ENCODE peak calls at places on chromosome 2, in nine cellular contexts. M, S, Q, K, Y, B, T, D and V are unnamed samples. For H3K36me3, the result is how much of the 10 kb centered on the place peaks cover.

GRCh38 chr2:201797175-201797840 is 9.0 kb upstream of the CDK15 start:
- DNase-seq in S (no peak), Q (no peak), M (peak), B (no peak), K (no peak), D (no peak), Y (no peak), T (no peak), V (no peak)

GRCh38 chr2:220147590-220147989 is 520.2 kb downstream of the SLC4A3 start:
- DNase-seq in K (no peak), Q (no peak), S (no peak), Y (no peak), T (no peak), D (no peak), M (no peak), B (no peak), V (no peak)

GRCh38 chr2:107511970-107512789 is 314.5 kb upstream of the RGPD4 start:
- DNase-seq in Y (no peak), K (no peak), M (no peak), S (no peak), Q (no peak), D (no peak), T (no peak), B (peak), V (no peak)

GRCh38 chr2:61807036-61807757 is 46.7 kb downstream of the FAM161A start:
- DNase-seq in S (no peak), K (no peak), Q (no peak), T (no peak), D (no peak), M (no peak), Y (no peak), B (no peak), V (no peak)

GRCh38 chr2:224350703-224351102 is 51.2 kb downstream of the FAM124B start:
- DNase-seq in B (no peak), Q (no peak), M (no peak), K (peak), Y (no peak), S (no peak), D (no peak), T (no peak), V (no peak)

GRCh38 chr2:80869858-80870438 is 565.4 kb upstream of the LRRTM1 start:
- DNase-seq in M (no peak), K (no peak), T (no peak), S (no peak), D (no peak), B (no peak), Y (no peak), Q (no peak), V (no peak)

GRCh38 chr2:234954551-234954992 is 2.8 kb downstream of the SH3BP4 start:
- DNase-seq in B (peak), K (no peak), M (no peak), D (no peak), Q (no peak), T (peak), Y (no peak), S (no peak), V (peak)

GRCh38 chr2:23761638-23762037 is 165.3 kb downstream of the ATAD2B start:
- DNase-seq in K (no peak), D (no peak), S (no peak), Q (no peak), Y (no peak), T (no peak), B (no peak), M (no peak), V (no peak)

GRCh38 chr2:118672571-118673158 is 174.8 kb downstream of the EN1 start:
- DNase-seq in S (no peak), Q (no peak), Y (no peak), T (no peak), M (peak), K (peak), B (no peak), D (no peak), V (no peak)

GRCh38 chr2:51693640-51694039 is 661.7 kb upstream of the NRXN1 start:
- DNase-seq in K (no peak), B (no peak), Y (no peak), T (no peak), M (no peak), S (no peak), Q (no peak), D (no peak), V (no peak)

GRCh38 chr2:224031358-224031970 is 7.6 kb downstream of the SERPINE2 start:
- DNase-seq in M (no peak), Y (no peak), T (peak), K (no peak), D (no peak), Q (no peak), B (no peak), S (no peak), V (no peak)

GRCh38 chr2:31241625-31242270 is 7.8 kb downstream of the EHD3 start:
- DNase-seq in Y (no peak), M (no peak), Q (no peak), B (no peak), K (no peak), D (no peak), T (peak), S (no peak), V (no peak)

GRCh38 chr2:105977807-105978206 is 216.3 kb downstream of the UXS1 start:
- DNase-seq in Q (no peak), S (no peak), B (no peak), M (no peak), T (no peak), Y (no peak), D (no peak), K (no peak), V (no peak)

GRCh38 chr2:22020101-22020742 is 896.5 kb downstream of the TDRD15 start:
- DNase-seq in K (no peak), S (no peak), Y (no peak), T (peak), M (no peak), D (no peak), B (no peak), Q (no peak), V (no peak)

GRCh38 chr2:50720695-50721314 is 311.1 kb downstream of the NRXN1 start:
- DNase-seq in T (peak), B (no peak), Q (no peak), M (no peak), D (no peak), S (no peak), Y (no peak), K (no peak), V (no peak)

GRCh38 chr2:20400787-20401494 is 45.9 kb upstream of the RHOB start:
- DNase-seq in M (peak), B (no peak), S (peak), T (no peak), Q (no peak), K (no peak), Y (no peak), D (no peak), V (no peak)

GRCh38 chr2:56224316-56224715 is 40.5 kb downstream of the CCDC85A start:
- DNase-seq in B (no peak), T (no peak), Y (no peak), M (no peak), Q (no peak), K (no peak), D (no peak), S (no peak), V (no peak)

GRCh38 chr2:233814436-233814835 is 36.3 kb downstream of the MROH2A start:
- DNase-seq in M (no peak), D (no peak), B (no peak), Q (no peak), Y (no peak), S (peak), T (peak), K (no peak), V (no peak)

GRCh38 chr2:191869178-191869577 is 22.3 kb upstream of the CAVIN2 start:
- DNase-seq in T (peak), M (no peak), Y (no peak), K (no peak), S (no peak), B (no peak), D (peak), Q (no peak), V (no peak)
- TF ChIP-seq CTCF in T (peak), M (no peak), Y (no peak), K (no peak), S (no peak), B (peak), D (peak), Q (no peak), V (peak)

DNA sequence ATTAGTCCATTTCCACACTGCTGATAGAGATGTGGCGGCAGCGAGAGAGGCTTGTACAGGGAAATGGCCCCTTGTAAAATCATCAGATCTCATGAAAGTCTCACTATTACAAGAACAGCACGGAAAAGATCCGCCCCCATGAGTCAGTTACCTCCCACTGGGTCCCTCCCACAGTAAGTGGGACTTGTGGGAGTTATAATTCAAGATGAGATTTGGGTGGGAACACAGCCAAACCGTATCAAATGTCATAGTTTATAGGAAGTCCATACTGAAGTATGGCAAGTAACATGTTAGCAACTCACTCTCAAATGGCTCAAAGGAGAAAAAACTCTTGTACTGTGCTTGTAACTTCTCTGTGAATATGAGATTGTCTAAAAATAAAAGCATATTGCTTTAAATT is 56.1 kb downstream of the FARP2 start:
- DNase-seq in K (no peak), S (no peak), Y (no peak), Q (no peak), D (no peak), B (no peak), T (no peak), M (no peak), V (no peak)
- H3K36me3 ChIP-seq in K (half or more), S (under half), Y (under half), Q (under half), D (under half), B (under half), T (under half), M (under half), V (half or more)

DNA sequence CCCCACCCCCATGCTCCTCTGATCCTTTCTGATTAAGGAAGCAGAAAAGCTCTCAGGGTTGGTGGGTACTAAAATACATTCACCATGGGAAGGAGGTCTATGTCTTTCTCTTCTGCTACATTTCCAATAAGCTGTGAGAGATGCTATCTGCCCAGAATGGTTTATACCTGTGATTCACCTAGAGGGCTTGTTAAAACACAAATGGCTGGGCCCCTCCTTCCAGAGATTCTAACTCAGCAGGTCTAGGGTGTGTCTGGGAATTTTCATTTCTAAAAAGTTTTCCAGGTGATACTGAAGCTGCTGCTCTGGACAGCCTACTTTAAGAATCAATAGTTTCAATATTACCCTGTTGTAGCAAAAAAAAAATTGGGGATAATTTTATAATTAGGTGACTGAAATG is 772.2 kb upstream of the ZEB2 start:
- DNase-seq in M (no peak), T (no peak), D (no peak), K (no peak), B (no peak), Y (no peak), S (no peak), Q (no peak), V (no peak)
- H3K27ac ChIP-seq in M (no peak), T (no peak), D (no peak), K (no peak), B (no peak), Y (no peak), S (no peak), Q (no peak), V (no peak)

GRCh38 chr2:171521361-171522056 is 765 bp upstream of the CYBRD1 start:
- DNase-seq in D (no peak), S (no peak), T (no peak), Q (no peak), K (no peak), Y (no peak), B (no peak), M (peak), V (no peak)

GRCh38 chr2:171522804-171523338 is 597 bp downstream of the CYBRD1 start:
- DNase-seq in S (peak), K (no peak), B (peak), Y (no peak), Q (no peak), D (no peak), T (peak), M (peak), V (peak)

GRCh38 chr2:171523339-171523931 is 1.2 kb downstream of the CYBRD1 start:
- DNase-seq in K (peak), Q (peak), Y (peak), B (peak), M (peak), S (peak), D (peak), T (peak), V (peak)

GRCh38 chr2:171523969-171524401 is 1.7 kb downstream of the CYBRD1 start:
- DNase-seq in S (no peak), K (peak), Q (no peak), B (peak), Y (peak), M (peak), T (peak), D (no peak), V (peak)

GRCh38 chr2:171522057-171522803 is at the start of gene CYBRD1:
- DNase-seq in B (peak), S (peak), K (peak), Y (peak), Q (peak), T (peak), M (peak), D (no peak), V (peak)
- TF ChIP-seq CTCF in B (no peak), S (no peak), K (no peak), Y (peak), Q (no peak), T (peak), M (no peak), D (no peak), V (no peak)

GRCh38 chr2:79552653-79553052 is 39.8 kb downstream of the CTNNA2 start:
- DNase-seq in Y (no peak), B (no peak), M (no peak), S (no peak), D (no peak), T (peak), Q (no peak), K (no peak), V (no peak)
- H3K36me3 ChIP-seq in Y (under half), B (under half), M (under half), S (under half), D (under half), T (under half), Q (under half), K (under half), V (under half)

GRCh38 chr2:161044095-161044874 is 115.9 kb upstream of the TANK start:
- DNase-seq in S (no peak), T (no peak), D (no peak), Q (no peak), B (peak), M (no peak), Y (peak), K (no peak), V (no peak)
- H3K27ac ChIP-seq in S (no peak), T (no peak), D (no peak), Q (peak), B (no peak), M (no peak), Y (no peak), K (peak), V (peak)

DNA sequence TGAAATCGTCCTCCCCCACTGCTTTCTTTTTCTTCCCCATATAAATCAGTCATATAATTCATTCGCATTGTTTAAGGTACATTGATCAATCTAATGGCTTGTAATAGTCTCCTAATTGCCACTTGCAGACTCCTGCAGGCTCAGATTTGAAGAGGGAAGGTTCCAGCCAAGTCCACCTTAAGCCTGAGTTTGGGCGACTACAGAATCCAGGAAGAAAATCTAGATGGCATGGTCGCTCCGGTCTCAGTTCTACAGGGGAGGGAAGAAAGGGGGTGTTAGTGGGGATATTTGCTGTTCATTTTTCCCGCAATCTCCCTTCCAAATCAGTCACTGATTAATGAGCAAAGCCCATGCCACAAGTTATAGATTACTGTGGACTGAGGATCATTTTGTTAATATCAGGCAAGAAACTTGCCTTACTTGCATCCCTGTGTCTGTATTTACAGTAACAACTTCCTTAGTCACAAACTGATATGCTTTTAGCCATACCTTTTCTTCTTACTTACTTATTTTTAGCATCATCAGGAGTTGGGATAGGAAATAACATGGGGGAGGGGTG is 5.5 kb upstream of the SP9 start:
- DNase-seq in Y (no peak), M (no peak), D (no peak), K (no peak), T (no peak), Q (no peak), B (no peak), S (no peak), V (no peak)
- TF ChIP-seq CTCF in Y (no peak), M (no peak), D (no peak), K (no peak), T (no peak), Q (no peak), B (no peak), S (no peak), V (no peak)

GRCh38 chr2:69933254-69933828 is 18.4 kb downstream of the MXD1 start:
- DNase-seq in S (no peak), Y (no peak), D (no peak), T (no peak), Q (no peak), B (no peak), K (no peak), M (no peak), V (no peak)

GRCh38 chr2:69935011-69935410 is 20.1 kb downstream of the MXD1 start:
- DNase-seq in Y (no peak), S (no peak), Q (no peak), M (no peak), T (no peak), B (no peak), D (no peak), K (no peak), V (no peak)

GRCh38 chr2:69932596-69932922 is 17.6 kb downstream of the MXD1 start:
- DNase-seq in K (no peak), M (no peak), B (no peak), S (no peak), Y (no peak), T (no peak), D (no peak), Q (no peak), V (no peak)

GRCh38 chr2:69933839-69934613 is 19.1 kb downstream of the MXD1 start:
- DNase-seq in D (peak), M (peak), Y (no peak), T (no peak), S (no peak), K (no peak), Q (no peak), B (no peak), V (no peak)

GRCh38 chr2:69934614-69934908 is 19.7 kb downstream of the MXD1 start:
- DNase-seq in S (no peak), K (no peak), Y (no peak), M (no peak), T (no peak), B (no peak), Q (no peak), D (no peak), V (no peak)
- H3K36me3 ChIP-seq in S (under half), K (under half), Y (under half), M (under half), T (under half), B (under half), Q (under half), D (under half), V (under half)

GRCh38 chr2:42106257-42106816 is 58.5 kb downstream of the PKDCC start:
- DNase-seq in D (no peak), B (no peak), T (peak), Y (no peak), S (no peak), Q (no peak), K (no peak), M (no peak), V (no peak)

GRCh38 chr2:42105330-42106256 is 57.8 kb downstream of the PKDCC start:
- DNase-seq in Y (no peak), K (no peak), D (peak), Q (peak), B (peak), S (no peak), T (peak), M (no peak), V (peak)

GRCh38 chr2:42103829-42104228 is 56.0 kb downstream of the PKDCC start:
- DNase-seq in K (no peak), D (no peak), M (no peak), Q (no peak), Y (no peak), B (no peak), S (no peak), T (peak), V (no peak)

GRCh38 chr2:42102606-42103450 is 55.0 kb downstream of the PKDCC start:
- DNase-seq in T (peak), B (peak), S (no peak), M (no peak), Q (peak), Y (no peak), D (no peak), K (no peak), V (peak)

DNA sequence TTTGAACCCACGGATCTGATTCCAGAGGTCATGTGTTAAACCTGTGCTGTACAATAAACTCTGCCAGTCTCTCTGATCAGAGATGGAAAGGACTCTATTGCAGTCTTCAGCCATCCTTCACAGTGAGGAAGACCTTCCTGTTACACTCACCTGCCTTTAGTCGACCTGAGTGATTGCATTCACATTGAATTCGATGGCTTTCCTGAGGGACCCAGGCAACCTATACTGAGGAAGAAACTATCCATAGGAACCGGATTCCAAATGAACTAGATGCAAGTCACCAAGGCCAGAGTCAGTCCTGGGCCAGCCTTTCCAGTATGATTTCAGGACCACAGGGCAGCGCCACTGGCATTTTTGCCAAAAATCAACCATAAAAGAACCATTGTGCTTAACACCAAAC is 56.8 kb downstream of the PKDCC start:
- DNase-seq in K (no peak), D (no peak), Q (no peak), B (no peak), M (no peak), T (no peak), S (no peak), Y (no peak), V (no peak)
- H3K27ac ChIP-seq in K (no peak), D (peak), Q (peak), B (no peak), M (no peak), T (no peak), S (no peak), Y (no peak), V (peak)